ENCODE peak calls at places on chromosomes 4 and X, in seven cellular contexts. A is K562, R is H1, G is GM12878, B is HCT116, U is endothelial cell of umbilical vein, I is HepG2. Y is an unnamed sample.

GRCh38 chrX:138011461-138011860 is 445.5 kb downstream of the ZIC3 start:
- DNase-seq in B (no peak), G (no peak), A (no peak), I (no peak), U (no peak), R (no peak), Y (no peak)

GRCh38 chr4:38958453-38958852 is 73.8 kb downstream of the TMEM156 start:
- DNase-seq in G (no peak), I (no peak), U (no peak), R (no peak), B (no peak), A (no peak), Y (peak)

GRCh38 chrX:10922158-10922557 is 189.0 kb upstream of the HCCS start:
- DNase-seq in B (no peak), G (no peak), R (no peak), U (peak), I (peak), A (no peak), Y (peak)

GRCh38 chrX:38919202-38919601 is 117.9 kb downstream of the MID1IP1 start:
- DNase-seq in U (no peak), B (no peak), R (no peak), A (no peak), G (peak), I (no peak), Y (no peak)

GRCh38 chrX:12979630-12980015 is 4.7 kb downstream of the TMSB4X start:
- DNase-seq in A (no peak), U (no peak), B (no peak), R (no peak), I (no peak), G (no peak), Y (peak)

GRCh38 chrX:57083143-57083542 is 38.2 kb downstream of the SPIN2B start:
- DNase-seq in U (no peak), I (no peak), B (no peak), G (no peak), A (no peak), R (no peak), Y (no peak)

GRCh38 chrX:9498236-9498635 is 33.4 kb downstream of the TBL1X start:
- DNase-seq in I (no peak), R (no peak), B (no peak), U (no peak), A (no peak), G (no peak), Y (peak)

GRCh38 chrX:39577976-39578962 is 519.5 kb downstream of the BCOR start:
- DNase-seq in A (no peak), U (no peak), I (no peak), R (no peak), B (no peak), G (peak), Y (no peak)

GRCh38 chrX:25130619-25131018 is 114.9 kb upstream of the ARX start:
- DNase-seq in U (no peak), B (no peak), R (no peak), G (no peak), A (no peak), I (no peak), Y (no peak)

GRCh38 chr4:53150631-53151488 is 215.0 kb downstream of the SCFD2 start:
- DNase-seq in A (no peak), R (no peak), B (no peak), I (no peak), G (no peak), U (no peak), Y (peak)

GRCh38 chr4:18980516-18981233 is 959.1 kb upstream of the LCORL start:
- DNase-seq in U (no peak), G (peak), B (no peak), R (no peak), I (no peak), A (no peak), Y (no peak)
- H3K9ac ChIP-seq in U (no peak), G (no peak), B (no peak), R (no peak), I (no peak), A (no peak), Y (no peak)

GRCh38 chrX:30610050-30610449 is 32.5 kb upstream of the TASL start:
- DNase-seq in B (no peak), I (no peak), R (no peak), U (no peak), G (no peak), A (no peak), Y (no peak)
- TF ChIP-seq POLR2A in B (no peak), I (no peak), R (no peak), U (no peak), G (no peak), A (no peak), Y (no peak)

GRCh38 chrX:617401-617800 is 13.2 kb upstream of the SHOX start:
- DNase-seq in I (no peak), B (no peak), U (no peak), R (peak), A (no peak), G (no peak), Y (no peak)
- H3K9ac ChIP-seq in I (no peak), B (no peak), U (no peak), R (no peak), A (no peak), G (no peak), Y (no peak)

GRCh38 chr4:13627606-13628301 is at the start of gene BOD1L1:
- DNase-seq in G (peak), R (peak), U (peak), A (peak), B (peak), I (peak), Y (peak)
- TF ChIP-seq POLR2A in G (peak), R (peak), U (peak), A (peak), B (peak), I (peak), Y (peak)

DNA sequence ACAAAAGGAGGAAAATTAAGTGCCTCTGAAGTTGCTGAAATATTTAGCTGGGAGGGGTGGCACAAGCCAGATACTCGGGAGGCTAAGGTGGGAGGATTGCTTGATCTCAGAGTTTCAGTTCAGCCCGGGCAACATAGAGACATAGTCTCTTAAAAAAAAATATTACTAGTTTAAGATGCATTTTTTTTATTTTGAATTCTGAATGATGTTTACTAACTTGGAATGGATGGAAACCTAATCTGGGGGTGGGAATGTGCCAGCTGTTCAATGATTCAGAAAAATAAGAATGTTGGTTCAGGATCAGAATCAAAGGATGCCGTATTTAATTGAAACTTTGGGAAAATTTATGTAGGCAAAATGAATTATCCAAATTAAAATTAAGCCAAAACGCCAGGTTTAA is 167.2 kb upstream of the ANK2 start:
- DNase-seq in R (no peak), B (no peak), U (no peak), G (no peak), I (no peak), A (no peak), Y (no peak)
- H3K9ac ChIP-seq in R (no peak), B (no peak), U (no peak), G (no peak), I (no peak), A (no peak), Y (no peak)

DNA sequence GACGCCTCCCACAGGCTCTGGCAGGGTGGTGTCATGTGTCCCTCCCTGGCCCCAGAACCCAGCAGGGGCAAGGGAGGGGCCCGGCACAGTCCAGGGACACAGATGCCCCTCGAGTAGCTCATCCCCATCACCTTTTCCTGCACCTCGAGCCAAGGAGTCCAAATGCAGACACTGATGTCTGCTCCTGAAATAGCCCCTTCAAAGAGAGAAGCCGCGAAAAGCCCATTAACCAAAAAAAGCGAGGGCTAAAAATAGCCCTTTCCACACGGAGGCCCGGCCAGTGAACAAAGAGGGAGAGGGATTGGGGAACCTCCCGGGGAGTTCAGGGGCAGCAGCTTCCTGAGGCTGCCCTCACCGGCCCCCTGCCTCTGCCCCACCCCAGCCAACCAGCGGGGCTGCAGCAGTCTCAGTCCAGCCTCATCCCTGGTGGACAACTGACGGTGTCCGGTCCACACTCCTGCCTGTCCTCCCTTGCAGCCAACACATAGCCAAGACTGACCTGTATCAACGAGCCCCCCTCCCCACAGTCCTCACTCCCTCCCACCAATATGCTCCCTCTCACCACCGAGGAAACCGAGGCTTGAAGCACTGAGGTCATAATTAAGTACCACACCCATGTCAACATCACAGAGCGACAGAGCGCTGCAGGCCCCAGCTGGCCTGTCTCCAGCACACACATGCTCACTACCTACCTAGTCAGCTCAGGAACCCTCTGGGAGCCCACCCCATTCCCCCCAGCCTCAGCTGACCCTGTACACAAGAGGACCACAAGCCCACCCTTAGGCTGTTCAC is 23.9 kb downstream of the WDR1 start:
- DNase-seq in B (no peak), U (no peak), R (no peak), A (no peak), G (no peak), I (no peak), Y (no peak)
- TF ChIP-seq POLR2A in B (no peak), U (no peak), R (no peak), A (no peak), G (peak), I (no peak), Y (no peak)

GRCh38 chrX:108397627-108398392 is 40.4 kb downstream of the COL4A6 start:
- DNase-seq in U (peak), A (no peak), G (no peak), I (no peak), R (no peak), B (no peak), Y (peak)
- H3K9ac ChIP-seq in U (peak), A (no peak), G (no peak), I (no peak), R (no peak), B (peak), Y (no peak)

GRCh38 chr4:184807797-184808718 is 17.7 kb downstream of the ACSL1 start:
- DNase-seq in A (no peak), G (no peak), I (peak), R (peak), U (peak), B (no peak), Y (peak)
- TF ChIP-seq POLR2A in A (no peak), G (no peak), I (no peak), R (no peak), U (no peak), B (no peak), Y (no peak)

DNA sequence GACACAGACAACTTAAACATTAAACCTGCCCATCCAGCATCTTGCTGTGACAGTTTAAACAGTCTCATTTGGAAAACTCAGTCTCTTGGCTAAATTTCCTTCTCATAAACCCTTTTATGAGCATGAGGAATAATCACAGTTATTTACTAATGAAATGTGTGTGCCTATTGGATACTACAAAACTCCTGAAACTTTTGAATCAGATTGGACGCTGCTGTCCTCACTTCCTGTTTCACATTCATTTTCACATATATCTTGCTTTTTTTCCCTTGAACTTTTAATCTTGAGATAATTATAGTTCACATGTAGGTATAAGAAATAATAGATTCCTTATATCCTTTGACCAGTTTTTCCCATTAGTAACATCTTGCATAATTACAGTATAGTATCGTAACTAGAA is 111.7 kb downstream of the CDKL5 start:
- DNase-seq in A (no peak), G (no peak), B (no peak), I (no peak), U (no peak), R (no peak), Y (no peak)
- H3K9ac ChIP-seq in A (no peak), G (no peak), B (no peak), I (no peak), U (no peak), R (no peak), Y (no peak)

DNA sequence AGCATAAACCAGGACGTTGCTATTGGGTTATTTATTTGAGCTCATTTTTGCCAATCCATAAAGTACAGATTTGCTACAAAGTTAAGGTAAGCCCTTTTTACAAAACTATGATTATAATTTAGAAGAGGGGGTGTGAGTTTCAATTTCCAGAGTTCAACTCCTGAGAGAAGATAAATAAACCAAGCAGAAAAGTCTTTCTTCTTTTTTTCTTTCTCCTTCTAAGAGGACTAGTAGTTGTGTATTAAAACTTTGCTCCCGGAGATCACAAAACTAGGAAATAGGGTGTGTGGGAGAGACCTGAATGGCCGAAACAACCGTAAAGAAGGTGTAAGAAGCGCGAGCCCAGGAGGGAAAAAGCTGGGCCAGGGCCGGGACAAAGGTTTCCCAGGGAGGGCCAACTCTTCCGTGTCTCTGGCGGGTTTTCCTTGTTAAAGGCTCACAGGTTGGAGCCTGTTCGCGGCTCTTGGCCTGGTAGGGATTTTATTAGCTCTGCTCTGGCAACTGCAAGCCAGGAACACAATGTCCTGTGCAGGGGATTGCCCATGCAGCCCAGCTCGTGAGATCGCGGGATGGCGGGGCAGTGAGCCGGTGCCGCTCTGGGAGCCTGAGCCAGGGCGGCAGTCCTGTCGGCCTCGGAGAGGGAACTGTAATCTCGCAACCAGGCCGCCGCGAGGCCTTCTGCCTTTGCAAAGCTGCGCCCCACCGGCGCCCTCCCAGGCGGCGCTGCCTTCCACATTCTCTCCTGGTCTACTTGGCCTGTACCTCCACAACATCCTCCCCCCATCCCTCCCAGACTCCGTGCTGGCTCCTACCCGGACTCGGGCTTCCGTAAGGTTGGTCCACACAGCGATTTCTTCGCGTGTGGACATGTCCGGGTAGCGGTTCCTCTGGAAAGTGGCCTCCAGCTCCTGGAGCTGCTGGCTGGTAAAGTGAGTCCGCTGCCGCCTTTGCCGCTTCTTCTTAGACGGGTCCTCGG is 2.2 kb downstream of the PITX2 start:
- DNase-seq in I (no peak), A (no peak), B (no peak), R (peak), U (peak), G (no peak), Y (no peak)
- TF ChIP-seq POLR2A in I (no peak), A (no peak), B (no peak), R (no peak), U (no peak), G (no peak), Y (no peak)